ENCODE peak calls at places on chromosomes 2 and 18, in seven cellular contexts. C, X, S, D, F, J and U are unnamed samples.

GRCh38 chr2:238945433-238946150 is 97.7 kb downstream of the TWIST2 start:
- DNase-seq in C (peak), X (no peak), S (no peak), D (no peak), F (peak), J (no peak), U (peak)

GRCh38 chr18:59952283-59953007 is 52.6 kb downstream of the PMAIP1 start:
- DNase-seq in C (no peak), X (no peak), S (no peak), D (no peak), F (no peak), J (no peak), U (no peak)

GRCh38 chr2:113219889-113220641 is 46.3 kb downstream of the PSD4 start:
- DNase-seq in C (peak), X (peak), S (no peak), D (no peak), F (peak), J (no peak), U (peak)

GRCh38 chr2:136531731-136532130 is 233.6 kb upstream of the THSD7B start:
- DNase-seq in C (no peak), X (no peak), S (no peak), D (no peak), F (no peak), J (no peak), U (no peak)

GRCh38 chr2:110206056-110206455 is 1.2 kb upstream of the NPHP1 start:
- DNase-seq in C (no peak), X (no peak), S (no peak), D (peak), F (no peak), J (no peak), U (no peak)

GRCh38 chr2:143802242-143802641 is 673.0 kb downstream of the ARHGAP15 start:
- DNase-seq in C (no peak), X (no peak), S (no peak), D (no peak), F (no peak), J (no peak), U (no peak)

GRCh38 chr2:203905661-203906060 is 30.9 kb upstream of the ICOS start:
- DNase-seq in C (no peak), X (no peak), S (no peak), D (no peak), F (no peak), J (no peak), U (no peak)

GRCh38 chr18:46423226-46423805 is 233.7 kb downstream of the LOXHD1 start:
- DNase-seq in C (no peak), X (no peak), S (no peak), D (no peak), F (no peak), J (no peak), U (no peak)

GRCh38 chr2:208172125-208172524 is 8.7 kb upstream of the CRYGA start:
- DNase-seq in C (no peak), X (peak), S (no peak), D (no peak), F (no peak), J (no peak), U (no peak)

GRCh38 chr2:200748779-200749178 is 62.9 kb upstream of the BZW1 start:
- DNase-seq in C (peak), X (no peak), S (no peak), D (no peak), F (no peak), J (no peak), U (no peak)

GRCh38 chr2:172434821-172435607 is 7.6 kb downstream of the ITGA6 start:
- DNase-seq in C (no peak), X (no peak), S (no peak), D (no peak), F (no peak), J (no peak), U (no peak)

GRCh38 chr2:172431993-172432392 is 4.6 kb downstream of the ITGA6 start:
- DNase-seq in C (no peak), X (no peak), S (no peak), D (no peak), F (no peak), J (no peak), U (no peak)

GRCh38 chr2:172435608-172435911 is 8.2 kb downstream of the ITGA6 start:
- DNase-seq in C (no peak), X (no peak), S (no peak), D (no peak), F (no peak), J (no peak), U (no peak)

GRCh38 chr2:172431428-172431827 is 4.0 kb downstream of the ITGA6 start:
- DNase-seq in C (no peak), X (no peak), S (no peak), D (no peak), F (peak), J (peak), U (peak)

DNA sequence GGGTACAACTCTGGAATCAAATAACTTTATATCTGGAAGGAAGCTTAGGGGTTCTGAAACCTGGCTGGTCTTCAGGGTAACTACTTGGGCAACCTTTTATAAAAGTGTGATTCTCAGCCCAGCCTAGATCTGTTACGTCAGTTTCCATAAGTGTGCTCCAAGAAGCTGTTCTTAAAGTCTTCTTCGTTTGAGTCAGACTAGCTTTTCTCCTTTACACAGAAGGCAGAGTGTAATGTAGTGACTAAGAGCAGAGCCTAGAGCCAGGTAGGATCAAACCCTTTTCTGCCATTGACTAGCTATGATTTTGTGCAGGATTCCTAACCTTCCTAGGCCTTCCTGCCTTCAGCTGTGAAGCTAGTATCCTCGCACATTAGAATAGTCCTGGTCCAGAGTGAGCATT is 5.8 kb downstream of the ITGA6 start:
- DNase-seq in C (no peak), X (no peak), S (no peak), D (no peak), F (no peak), J (no peak), U (no peak)
- TF ChIP-seq CTCF in C (no peak), X (no peak), S (no peak), D (no peak), F (no peak), J (no peak), U (no peak)

GRCh38 chr2:30689496-30690125 is 117.6 kb downstream of the CAPN13 start:
- DNase-seq in C (peak), X (no peak), S (no peak), D (no peak), F (no peak), J (no peak), U (no peak)
- H3K27ac ChIP-seq in C (no peak), X (no peak), S (no peak), D (no peak), F (peak), J (no peak), U (peak)

DNA sequence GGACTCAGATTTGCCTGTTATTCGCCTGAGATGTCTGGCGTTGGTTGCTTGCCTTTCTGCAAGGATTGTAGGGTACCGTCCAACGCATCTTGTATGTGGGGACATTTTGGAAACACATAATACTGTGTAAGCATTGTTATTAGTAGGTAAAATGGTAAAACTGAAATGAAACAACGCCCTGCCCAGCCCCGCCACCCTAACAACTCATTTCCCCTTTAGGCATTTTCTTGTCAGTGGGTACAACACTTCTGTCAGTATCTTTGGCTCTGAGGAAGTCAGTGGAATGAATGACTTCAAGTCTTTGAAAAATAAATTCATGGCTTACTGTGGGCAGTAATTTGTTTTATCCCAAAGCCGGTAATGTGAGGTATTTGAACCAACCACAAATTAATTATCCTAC is 85.9 kb downstream of the FMNL2 start:
- DNase-seq in C (no peak), X (no peak), S (no peak), D (no peak), F (no peak), J (no peak), U (no peak)
- H3K4me3 ChIP-seq in C (no peak), X (no peak), S (no peak), D (no peak), F (no peak), J (no peak), U (no peak)

DNA sequence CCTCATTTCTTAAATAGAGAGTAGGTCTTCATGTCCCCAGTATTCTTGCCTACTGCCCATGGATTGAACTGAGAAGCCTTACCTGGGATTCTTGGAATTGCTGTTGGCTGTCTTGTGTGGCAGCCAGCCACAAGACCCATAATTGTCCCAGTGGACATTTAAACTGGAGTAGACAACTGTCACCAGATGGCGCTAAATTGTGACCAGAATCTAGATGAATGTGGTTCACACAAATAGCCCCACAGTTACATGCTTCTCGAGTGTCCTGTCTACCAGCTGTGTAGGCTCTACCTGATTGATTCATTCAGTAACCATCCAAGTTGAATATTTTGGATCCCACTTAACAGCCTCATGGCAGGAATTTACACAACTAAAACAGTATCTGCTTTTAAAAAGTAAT is 73.2 kb downstream of the MAP4K4 start:
- DNase-seq in C (no peak), X (no peak), S (no peak), D (peak), F (no peak), J (no peak), U (no peak)
- TF ChIP-seq CTCF in C (peak), X (peak), S (peak), D (peak), F (no peak), J (no peak), U (peak)